ENCODE peak calls at places on chromosomes 2 and 18, in ten cellular contexts. U, B, H, Z, C, O, I, K, E and M are unnamed samples.

GRCh38 chr2:15669375-15669910 is 77.8 kb downstream of the DDX1 start:
- DNase-seq in H (no peak), E (no peak), C (no peak), K (no peak), O (no peak), B (no peak), I (no peak), U (no peak), Z (no peak), M (no peak)

GRCh38 chr2:239220976-239221375 is 179.8 kb downstream of the HDAC4 start:
- DNase-seq in H (no peak), U (no peak), O (no peak), C (no peak), E (no peak), B (no peak), I (no peak), Z (no peak), K (no peak), M (no peak)

GRCh38 chr2:160388464-160389263 is 104.9 kb downstream of the RBMS1 start:
- DNase-seq in I (no peak), C (peak), B (peak), E (peak), K (no peak), H (no peak), U (peak), Z (no peak), O (no peak), M (no peak)

GRCh38 chr2:132757676-132758075 is 87.7 kb upstream of the LYPD1 start:
- DNase-seq in Z (no peak), I (no peak), H (no peak), U (no peak), K (no peak), C (no peak), O (no peak), B (no peak), E (no peak), M (no peak)

GRCh38 chr2:41321341-41321740 is 726.5 kb upstream of the PKDCC start:
- DNase-seq in U (no peak), O (no peak), H (no peak), K (no peak), Z (no peak), B (no peak), I (no peak), C (no peak), E (no peak), M (no peak)

GRCh38 chr2:235504459-235505200 is 10.8 kb downstream of the AGAP1 start:
- DNase-seq in K (no peak), E (no peak), Z (no peak), B (no peak), O (no peak), C (peak), H (no peak), I (no peak), U (no peak), M (no peak)

GRCh38 chr2:23904215-23904614 is 22.7 kb downstream of the ATAD2B start:
- DNase-seq in K (no peak), B (no peak), O (no peak), E (no peak), U (no peak), I (no peak), C (no peak), H (no peak), Z (no peak), M (no peak)

GRCh38 chr2:31511376-31511775 is 69.4 kb downstream of the SRD5A2 start:
- DNase-seq in C (no peak), H (no peak), K (no peak), O (no peak), Z (no peak), U (no peak), B (no peak), E (no peak), I (no peak), M (no peak)

GRCh38 chr2:223760838-223761502 is 76.4 kb downstream of the AP1S3 start:
- DNase-seq in B (peak), C (peak), O (peak), K (no peak), E (no peak), U (peak), Z (no peak), H (no peak), I (no peak), M (peak)

GRCh38 chr2:223925106-223925505 is 20.0 kb downstream of the WDFY1 start:
- DNase-seq in K (no peak), Z (no peak), E (no peak), O (no peak), H (no peak), B (no peak), C (no peak), I (no peak), U (no peak), M (no peak)

GRCh38 chr2:238439093-238439849 is 12.5 kb downstream of the ASB1 start:
- DNase-seq in B (no peak), Z (no peak), I (peak), O (peak), H (peak), E (no peak), K (no peak), C (no peak), U (no peak), M (peak)

GRCh38 chr18:78895207-78896001 is 84.2 kb upstream of the SALL3 start:
- DNase-seq in Z (no peak), U (no peak), O (no peak), B (no peak), I (no peak), C (no peak), E (no peak), H (no peak), K (no peak), M (no peak)

GRCh38 chr2:5766051-5766450 is 73.9 kb downstream of the SOX11 start:
- DNase-seq in Z (no peak), B (no peak), I (no peak), C (no peak), K (no peak), E (no peak), O (no peak), U (no peak), H (no peak), M (no peak)

GRCh38 chr2:33111002-33111446 is 164.3 kb downstream of the LTBP1 start:
- DNase-seq in H (no peak), U (no peak), O (no peak), K (no peak), C (no peak), E (no peak), Z (no peak), B (no peak), I (no peak), M (no peak)

GRCh38 chr2:141906673-141907072 is 224.1 kb downstream of the LRP1B start:
- DNase-seq in H (no peak), B (no peak), Z (no peak), I (no peak), K (no peak), U (no peak), E (no peak), C (no peak), O (no peak), M (no peak)

GRCh38 chr2:158845869-158846268 is 50.8 kb downstream of the DAPL1 start:
- DNase-seq in C (peak), B (no peak), K (no peak), H (no peak), U (no peak), I (no peak), E (no peak), Z (no peak), O (no peak), M (no peak)

GRCh38 chr2:239400000-239400831 is 604 bp downstream of the HDAC4 start:
- DNase-seq in K (no peak), E (no peak), B (peak), H (no peak), C (peak), U (peak), Z (no peak), O (no peak), I (no peak), M (no peak)

GRCh38 chr18:13379930-13380665 is 161.5 kb downstream of the LDLRAD4 start:
- DNase-seq in K (no peak), E (no peak), B (no peak), Z (no peak), U (no peak), I (no peak), H (no peak), C (no peak), O (no peak), M (no peak)

GRCh38 chr2:233446616-233447305 is 92.5 kb downstream of the DGKD start:
- DNase-seq in E (peak), K (no peak), I (no peak), U (no peak), C (no peak), Z (no peak), H (no peak), B (no peak), O (no peak), M (no peak)

GRCh38 chr2:223633656-223634055 is 31.5 kb upstream of the SCG2 start:
- DNase-seq in B (no peak), H (no peak), C (no peak), Z (no peak), O (no peak), K (no peak), U (no peak), E (no peak), I (no peak), M (no peak)

GRCh38 chr2:231701456-231702373 is 6.6 kb upstream of the PTMA start:
- DNase-seq in U (no peak), B (no peak), C (peak), H (no peak), K (no peak), Z (no peak), E (peak), O (no peak), I (no peak), M (peak)

GRCh38 chr2:86368181-86368824 is 30.9 kb upstream of the REEP1 start:
- DNase-seq in B (peak), K (peak), I (no peak), C (peak), H (no peak), O (no peak), Z (peak), E (peak), U (peak), M (no peak)

GRCh38 chr2:61057562-61057961 is 8.1 kb upstream of the SANBR start:
- DNase-seq in Z (no peak), C (no peak), K (no peak), I (no peak), E (no peak), U (no peak), B (no peak), H (no peak), O (no peak), M (no peak)

GRCh38 chr2:9897331-9897737 is 54.1 kb downstream of the TAF1B start:
- DNase-seq in H (peak), B (no peak), K (no peak), O (peak), I (no peak), C (peak), E (no peak), Z (no peak), U (no peak), M (peak)

GRCh38 chr18:24915547-24915946 is 436.4 kb downstream of the ZNF521 start:
- DNase-seq in B (no peak), H (no peak), U (no peak), Z (no peak), I (no peak), K (no peak), O (peak), E (no peak), C (no peak), M (no peak)

GRCh38 chr2:31978436-31978835 is 32.4 kb downstream of the MEMO1 start:
- DNase-seq in I (no peak), H (no peak), K (no peak), O (no peak), Z (no peak), E (no peak), B (no peak), U (no peak), C (no peak), M (no peak)

GRCh38 chr2:161414385-161415040 is 1.6 kb upstream of the TBR1 start:
- DNase-seq in U (no peak), I (no peak), E (no peak), Z (peak), B (peak), H (no peak), C (peak), K (peak), O (no peak), M (no peak)

GRCh38 chr18:2240311-2240705 is 331.0 kb downstream of the METTL4 start:
- DNase-seq in C (no peak), B (no peak), I (no peak), K (no peak), Z (no peak), U (no peak), O (peak), E (no peak), H (no peak), M (no peak)

GRCh38 chr2:60364441-60364840 is 189.0 kb downstream of the BCL11A start:
- DNase-seq in B (no peak), H (no peak), O (no peak), U (no peak), E (no peak), K (no peak), C (no peak), Z (no peak), I (no peak), M (no peak)

GRCh38 chr2:101329026-101329425 is 20.5 kb upstream of the RNF149 start:
- DNase-seq in B (no peak), O (no peak), C (no peak), K (no peak), E (no peak), I (no peak), U (no peak), H (no peak), Z (no peak), M (no peak)

GRCh38 chr2:217555075-217555876 is 447.5 kb downstream of the TNS1 start:
- DNase-seq in B (peak), Z (no peak), C (no peak), K (no peak), O (peak), I (no peak), U (no peak), H (no peak), E (no peak), M (no peak)

GRCh38 chr2:128292599-128293425 is 25.9 kb downstream of the HS6ST1 start:
- DNase-seq in H (no peak), E (no peak), Z (no peak), U (no peak), I (no peak), O (no peak), K (no peak), B (no peak), C (no peak), M (no peak)

GRCh38 chr2:62333961-62334360 is 138.0 kb downstream of the B3GNT2 start:
- DNase-seq in C (no peak), K (peak), I (no peak), O (no peak), Z (no peak), U (no peak), H (no peak), E (no peak), B (no peak), M (no peak)

GRCh38 chr2:190980630-190981214 is 33.2 kb downstream of the STAT1 start:
- DNase-seq in B (no peak), H (no peak), K (no peak), Z (no peak), U (no peak), I (no peak), O (no peak), E (no peak), C (no peak), M (no peak)

GRCh38 chr2:171327043-171327496 is 106.7 kb downstream of the METTL8 start:
- DNase-seq in E (no peak), B (no peak), C (no peak), Z (no peak), K (no peak), H (no peak), O (no peak), I (no peak), U (no peak), M (no peak)

GRCh38 chr2:151560289-151560688 is 150.6 kb downstream of the RIF1 start:
- DNase-seq in Z (no peak), K (no peak), I (no peak), E (no peak), H (no peak), B (no peak), O (no peak), U (no peak), C (no peak), M (no peak)

GRCh38 chr2:96918754-96919550 is 49.1 kb upstream of the SEMA4C start:
- DNase-seq in E (no peak), I (no peak), U (no peak), H (no peak), K (no peak), B (no peak), Z (no peak), C (no peak), O (no peak), M (no peak)

GRCh38 chr2:201674794-201675193 is 23.6 kb downstream of the MPP4 start:
- DNase-seq in B (no peak), Z (no peak), I (no peak), C (no peak), K (no peak), H (no peak), U (no peak), O (no peak), E (no peak), M (no peak)

GRCh38 chr2:240465765-240466578 is 30.5 kb downstream of the GPC1 start:
- DNase-seq in U (no peak), H (no peak), Z (no peak), C (no peak), B (peak), O (no peak), E (no peak), I (peak), K (no peak), M (no peak)